ENCODE peak calls at places on chromosomes 13 and 19, in eight cellular contexts. O, A, R, Y, Q, L, U and E are unnamed samples.

GRCh38 chr13:28380319-28380718 is 114.6 kb downstream of the FLT1 start:
- DNase-seq in O (no peak), A (no peak), R (no peak), Y (no peak), Q (no peak), L (no peak), U (no peak), E (no peak)

GRCh38 chr19:36973021-36973843 is 57.1 kb downstream of the ZNF568 start:
- DNase-seq in O (no peak), A (peak), R (peak), Y (peak), Q (peak), L (peak), U (peak), E (no peak)

GRCh38 chr13:113002206-113002821 is 33.3 kb downstream of the MCF2L start:
- DNase-seq in O (peak), A (no peak), R (no peak), Y (no peak), Q (no peak), L (no peak), U (peak), E (no peak)

GRCh38 chr19:57850553-57851017 is 926 bp downstream of the ZNF587 start:
- DNase-seq in O (no peak), A (no peak), R (no peak), Y (peak), Q (peak), L (no peak), U (no peak), E (no peak)

GRCh38 chr19:34808566-34808965 is 35.6 kb upstream of the ZNF599 start:
- DNase-seq in O (no peak), A (no peak), R (peak), Y (no peak), Q (no peak), L (no peak), U (no peak), E (no peak)

GRCh38 chr13:49053215-49053614 is 77.5 kb downstream of the FNDC3A start:
- DNase-seq in O (no peak), A (no peak), R (no peak), Y (no peak), Q (no peak), L (no peak), U (no peak), E (no peak)

GRCh38 chr13:113832631-113833030 is 31.2 kb downstream of the GAS6 start:
- DNase-seq in O (no peak), A (no peak), R (no peak), Y (no peak), Q (no peak), L (no peak), U (no peak), E (no peak)

GRCh38 chr13:25217023-25217909 is 45.2 kb upstream of the AMER2 start:
- DNase-seq in O (no peak), A (no peak), R (peak), Y (no peak), Q (no peak), L (no peak), U (no peak), E (no peak)

GRCh38 chr19:3585301-3586123 is at the start of gene GIPC3:
- DNase-seq in O (no peak), A (no peak), R (no peak), Y (no peak), Q (no peak), L (no peak), U (no peak), E (no peak)

GRCh38 chr13:29924951-29925350 is 74.5 kb upstream of the UBL3 start:
- DNase-seq in O (no peak), A (no peak), R (no peak), Y (no peak), Q (no peak), L (no peak), U (no peak), E (no peak)

GRCh38 chr13:30033681-30034447 is 183.4 kb upstream of the UBL3 start:
- DNase-seq in O (no peak), A (no peak), R (peak), Y (no peak), Q (no peak), L (no peak), U (no peak), E (no peak)

GRCh38 chr13:22061371-22061805 is 390.5 kb downstream of the FGF9 start:
- DNase-seq in O (no peak), A (peak), R (no peak), Y (no peak), Q (no peak), L (no peak), U (peak), E (no peak)

GRCh38 chr19:3036119-3036794 is 7.2 kb upstream of the TLE2 start:
- DNase-seq in O (peak), A (peak), R (peak), Y (peak), Q (peak), L (peak), U (peak), E (no peak)

GRCh38 chr13:34334984-34335661 is 517.2 kb downstream of the RFC3 start:
- DNase-seq in O (no peak), A (no peak), R (no peak), Y (peak), Q (no peak), L (no peak), U (no peak), E (no peak)

GRCh38 chr13:84263354-84264069 is 381.2 kb upstream of the SLITRK1 start:
- DNase-seq in O (no peak), A (no peak), R (no peak), Y (no peak), Q (no peak), L (no peak), U (no peak), E (peak)

GRCh38 chr19:4194353-4194752 is 11.9 kb downstream of the ANKRD24 start:
- DNase-seq in O (no peak), A (no peak), R (no peak), Y (no peak), Q (no peak), L (no peak), U (no peak), E (no peak)

GRCh38 chr13:24039621-24040475 is 120.7 kb upstream of the SPATA13 start:
- DNase-seq in O (no peak), A (no peak), R (no peak), Y (no peak), Q (no peak), L (no peak), U (no peak), E (no peak)

GRCh38 chr19:29806098-29806866 is 5.5 kb upstream of the CCNE1 start:
- DNase-seq in O (no peak), A (no peak), R (no peak), Y (no peak), Q (no peak), L (no peak), U (no peak), E (peak)

GRCh38 chr13:114167885-114168284 is 11.2 kb upstream of the CFAP97D2 start:
- DNase-seq in O (no peak), A (no peak), R (no peak), Y (no peak), Q (no peak), L (no peak), U (no peak), E (no peak)

GRCh38 chr13:41490616-41491015 is 33.3 kb downstream of the RGCC start:
- DNase-seq in O (no peak), A (no peak), R (no peak), Y (no peak), Q (no peak), L (no peak), U (no peak), E (no peak)

GRCh38 chr19:51127755-51128154 is 3.0 kb downstream of the SIGLEC9 start:
- DNase-seq in O (no peak), A (no peak), R (no peak), Y (no peak), Q (no peak), L (no peak), U (no peak), E (no peak)

GRCh38 chr13:109412232-109412935 is 374.0 kb downstream of the IRS2 start:
- DNase-seq in O (no peak), A (no peak), R (peak), Y (no peak), Q (peak), L (no peak), U (peak), E (no peak)

GRCh38 chr19:1015782-1016646 is 4.9 kb downstream of the TMEM259 start:
- DNase-seq in O (no peak), A (no peak), R (no peak), Y (no peak), Q (no peak), L (no peak), U (no peak), E (no peak)

GRCh38 chr19:900302-901111 is 7.2 kb downstream of the RNU6-9 start:
- DNase-seq in O (peak), A (no peak), R (no peak), Y (no peak), Q (no peak), L (no peak), U (no peak), E (peak)

GRCh38 chr19:14580623-14581237 is 2.2 kb upstream of the CLEC17A start:
- DNase-seq in O (no peak), A (no peak), R (no peak), Y (no peak), Q (no peak), L (no peak), U (no peak), E (no peak)

GRCh38 chr19:56689198-56689597 is 17.6 kb upstream of the ZNF835 start:
- DNase-seq in O (no peak), A (no peak), R (no peak), Y (no peak), Q (no peak), L (no peak), U (no peak), E (no peak)

GRCh38 chr19:14072535-14073231 is at the start of gene MISP3:
- DNase-seq in O (peak), A (no peak), R (no peak), Y (peak), Q (peak), L (no peak), U (peak), E (no peak)

GRCh38 chr19:3969435-3970312 is 1.2 kb downstream of the DAPK3 start:
- DNase-seq in O (no peak), A (no peak), R (peak), Y (no peak), Q (peak), L (no peak), U (no peak), E (no peak)

GRCh38 chr19:5539431-5539833 is 28.3 kb downstream of the TINCR start:
- DNase-seq in O (no peak), A (no peak), R (no peak), Y (no peak), Q (no peak), L (no peak), U (no peak), E (no peak)

GRCh38 chr13:19586904-19587634 is 25.7 kb upstream of the TPTE2 start:
- DNase-seq in O (no peak), A (peak), R (no peak), Y (no peak), Q (peak), L (no peak), U (no peak), E (no peak)

GRCh38 chr19:41641879-41642485 is 15.1 kb upstream of the CEACAM4 start:
- DNase-seq in O (peak), A (peak), R (peak), Y (peak), Q (peak), L (no peak), U (peak), E (no peak)

GRCh38 chr13:98509271-98510155 is 67.4 kb downstream of the STK24 start:
- DNase-seq in O (no peak), A (no peak), R (peak), Y (no peak), Q (peak), L (peak), U (no peak), E (no peak)

GRCh38 chr13:104871456-104871855 is 1664.0 kb downstream of the EFNB2 start:
- DNase-seq in O (no peak), A (no peak), R (no peak), Y (no peak), Q (no peak), L (no peak), U (no peak), E (no peak)

GRCh38 chr19:670609-671075 is 5.5 kb upstream of the FSTL3 start:
- DNase-seq in O (no peak), A (no peak), R (no peak), Y (no peak), Q (no peak), L (no peak), U (no peak), E (no peak)

GRCh38 chr13:93529961-93530360 is 303.4 kb downstream of the GPC6 start:
- DNase-seq in O (peak), A (no peak), R (no peak), Y (no peak), Q (no peak), L (no peak), U (no peak), E (no peak)

GRCh38 chr13:39106216-39106995 is 68.2 kb downstream of the NHLRC3 start:
- DNase-seq in O (no peak), A (no peak), R (no peak), Y (no peak), Q (no peak), L (no peak), U (peak), E (no peak)

GRCh38 chr19:50191270-50191669 is 12.2 kb upstream of the MYH14 start:
- DNase-seq in O (peak), A (no peak), R (no peak), Y (no peak), Q (no peak), L (no peak), U (no peak), E (no peak)